ENCODE peak calls at places on chromosome 7, in seven cellular contexts. One of them, this sample, is unnamed.

GRCh38 chr7:130959743-130960207 is 225.8 kb upstream of the KLF14 start:
- DNase-seq in stimulated activated CD4-positive, alpha-beta T cell treated with anti-CD3 and anti-CD28 coated beads, Interleukin-1b, Interleukin-23, amount 100 ng/mL, for 4 hours: no peak
- DNase-seq in NAMALWA: peak
- DNase-seq in iPS DF 19.7: no peak
- DNase-seq in GM04504: peak
- DNase-seq in ELR: peak
- DNase-seq in fibroblast of gingiva: peak
- DNase-seq in this sample: no peak

GRCh38 chr7:128389085-128389814 is 20.5 kb downstream of the IMPDH1 start:
- DNase-seq in NAMALWA: peak
- DNase-seq in stimulated activated CD4-positive, alpha-beta T cell treated with anti-CD3 and anti-CD28 coated beads, Interleukin-1b, Interleukin-23, amount 100 ng/mL, for 4 hours: no peak
- DNase-seq in iPS DF 19.7: no peak
- DNase-seq in GM04504: no peak
- DNase-seq in fibroblast of gingiva: no peak
- DNase-seq in ELR: no peak
- DNase-seq in this sample: no peak

GRCh38 chr7:8200717-8201116 is 61.2 kb downstream of the ICA1 start:
- DNase-seq in ELR: no peak
- DNase-seq in NAMALWA: no peak
- DNase-seq in fibroblast of gingiva: peak
- DNase-seq in stimulated activated CD4-positive, alpha-beta T cell treated with anti-CD3 and anti-CD28 coated beads, Interleukin-1b, Interleukin-23, amount 100 ng/mL, for 4 hours: no peak
- DNase-seq in GM04504: no peak
- DNase-seq in iPS DF 19.7: no peak
- DNase-seq in this sample: no peak

GRCh38 chr7:35619863-35620262 is 75.1 kb downstream of the HERPUD2 start:
- DNase-seq in GM04504: no peak
- DNase-seq in ELR: no peak
- DNase-seq in iPS DF 19.7: no peak
- DNase-seq in fibroblast of gingiva: no peak
- DNase-seq in NAMALWA: no peak
- DNase-seq in stimulated activated CD4-positive, alpha-beta T cell treated with anti-CD3 and anti-CD28 coated beads, Interleukin-1b, Interleukin-23, amount 100 ng/mL, for 4 hours: no peak
- DNase-seq in this sample: no peak

GRCh38 chr7:92834661-92835139 is 1.7 kb downstream of the CDK6 start:
- DNase-seq in stimulated activated CD4-positive, alpha-beta T cell treated with anti-CD3 and anti-CD28 coated beads, Interleukin-1b, Interleukin-23, amount 100 ng/mL, for 4 hours: no peak
- DNase-seq in ELR: peak
- DNase-seq in iPS DF 19.7: no peak
- DNase-seq in NAMALWA: no peak
- DNase-seq in GM04504: no peak
- DNase-seq in fibroblast of gingiva: no peak
- DNase-seq in this sample: no peak

GRCh38 chr7:106273009-106273695 is 11.6 kb downstream of the NAMPT start:
- DNase-seq in GM04504: no peak
- DNase-seq in iPS DF 19.7: no peak
- DNase-seq in NAMALWA: no peak
- DNase-seq in stimulated activated CD4-positive, alpha-beta T cell treated with anti-CD3 and anti-CD28 coated beads, Interleukin-1b, Interleukin-23, amount 100 ng/mL, for 4 hours: no peak
- DNase-seq in ELR: no peak
- DNase-seq in fibroblast of gingiva: no peak
- DNase-seq in this sample: no peak

GRCh38 chr7:34842782-34843181 is 184.8 kb downstream of the NPSR1 start:
- DNase-seq in stimulated activated CD4-positive, alpha-beta T cell treated with anti-CD3 and anti-CD28 coated beads, Interleukin-1b, Interleukin-23, amount 100 ng/mL, for 4 hours: no peak
- DNase-seq in iPS DF 19.7: no peak
- DNase-seq in NAMALWA: no peak
- DNase-seq in GM04504: no peak
- DNase-seq in fibroblast of gingiva: no peak
- DNase-seq in ELR: peak
- DNase-seq in this sample: no peak

GRCh38 chr7:128110641-128111365 is 79.6 kb upstream of the LRRC4 start:
- DNase-seq in ELR: no peak
- DNase-seq in fibroblast of gingiva: no peak
- DNase-seq in stimulated activated CD4-positive, alpha-beta T cell treated with anti-CD3 and anti-CD28 coated beads, Interleukin-1b, Interleukin-23, amount 100 ng/mL, for 4 hours: no peak
- DNase-seq in iPS DF 19.7: no peak
- DNase-seq in GM04504: no peak
- DNase-seq in NAMALWA: no peak
- DNase-seq in this sample: no peak

GRCh38 chr7:45890902-45891461 is 2.7 kb downstream of the IGFBP1 start:
- DNase-seq in GM04504: no peak
- DNase-seq in iPS DF 19.7: no peak
- DNase-seq in stimulated activated CD4-positive, alpha-beta T cell treated with anti-CD3 and anti-CD28 coated beads, Interleukin-1b, Interleukin-23, amount 100 ng/mL, for 4 hours: no peak
- DNase-seq in fibroblast of gingiva: peak
- DNase-seq in NAMALWA: peak
- DNase-seq in ELR: peak
- DNase-seq in this sample: no peak

GRCh38 chr7:11706666-11707605 is 125.1 kb downstream of the THSD7A start:
- DNase-seq in NAMALWA: no peak
- DNase-seq in ELR: peak
- DNase-seq in iPS DF 19.7: no peak
- DNase-seq in GM04504: no peak
- DNase-seq in fibroblast of gingiva: no peak
- DNase-seq in stimulated activated CD4-positive, alpha-beta T cell treated with anti-CD3 and anti-CD28 coated beads, Interleukin-1b, Interleukin-23, amount 100 ng/mL, for 4 hours: no peak
- DNase-seq in this sample: no peak

GRCh38 chr7:97871659-97872024 is 566 bp downstream of the ASNS start:
- DNase-seq in NAMALWA: peak
- DNase-seq in GM04504: peak
- DNase-seq in fibroblast of gingiva: no peak
- DNase-seq in ELR: no peak
- DNase-seq in stimulated activated CD4-positive, alpha-beta T cell treated with anti-CD3 and anti-CD28 coated beads, Interleukin-1b, Interleukin-23, amount 100 ng/mL, for 4 hours: peak
- DNase-seq in iPS DF 19.7: no peak
- DNase-seq in this sample: no peak

GRCh38 chr7:282621-283020 is 7.3 kb upstream of the FOXL3 start:
- DNase-seq in fibroblast of gingiva: no peak
- DNase-seq in NAMALWA: no peak
- DNase-seq in iPS DF 19.7: no peak
- DNase-seq in GM04504: no peak
- DNase-seq in stimulated activated CD4-positive, alpha-beta T cell treated with anti-CD3 and anti-CD28 coated beads, Interleukin-1b, Interleukin-23, amount 100 ng/mL, for 4 hours: no peak
- DNase-seq in ELR: no peak
- DNase-seq in this sample: no peak

GRCh38 chr7:16708980-16709379 is 44.6 kb upstream of the TSPAN13 start:
- DNase-seq in iPS DF 19.7: no peak
- DNase-seq in stimulated activated CD4-positive, alpha-beta T cell treated with anti-CD3 and anti-CD28 coated beads, Interleukin-1b, Interleukin-23, amount 100 ng/mL, for 4 hours: no peak
- DNase-seq in ELR: peak
- DNase-seq in GM04504: peak
- DNase-seq in NAMALWA: no peak
- DNase-seq in fibroblast of gingiva: peak
- DNase-seq in this sample: no peak

GRCh38 chr7:81447351-81447952 is 322.4 kb downstream of the HGF start:
- DNase-seq in NAMALWA: peak
- DNase-seq in stimulated activated CD4-positive, alpha-beta T cell treated with anti-CD3 and anti-CD28 coated beads, Interleukin-1b, Interleukin-23, amount 100 ng/mL, for 4 hours: no peak
- DNase-seq in iPS DF 19.7: peak
- DNase-seq in ELR: peak
- DNase-seq in fibroblast of gingiva: peak
- DNase-seq in GM04504: peak
- DNase-seq in this sample: peak

GRCh38 chr7:106057962-106058901 is 53.9 kb downstream of the SYPL1 start:
- DNase-seq in fibroblast of gingiva: peak
- DNase-seq in iPS DF 19.7: no peak
- DNase-seq in stimulated activated CD4-positive, alpha-beta T cell treated with anti-CD3 and anti-CD28 coated beads, Interleukin-1b, Interleukin-23, amount 100 ng/mL, for 4 hours: no peak
- DNase-seq in ELR: no peak
- DNase-seq in NAMALWA: peak
- DNase-seq in GM04504: no peak
- DNase-seq in this sample: no peak

GRCh38 chr7:143345428-143345900 is 17.0 kb downstream of the FAM131B start:
- DNase-seq in fibroblast of gingiva: peak
- DNase-seq in ELR: no peak
- DNase-seq in NAMALWA: no peak
- DNase-seq in GM04504: no peak
- DNase-seq in stimulated activated CD4-positive, alpha-beta T cell treated with anti-CD3 and anti-CD28 coated beads, Interleukin-1b, Interleukin-23, amount 100 ng/mL, for 4 hours: peak
- DNase-seq in iPS DF 19.7: peak
- DNase-seq in this sample: peak

GRCh38 chr7:102872460-102872859 is 40.3 kb upstream of the LRRC17 start:
- DNase-seq in ELR: peak
- DNase-seq in NAMALWA: no peak
- DNase-seq in stimulated activated CD4-positive, alpha-beta T cell treated with anti-CD3 and anti-CD28 coated beads, Interleukin-1b, Interleukin-23, amount 100 ng/mL, for 4 hours: no peak
- DNase-seq in fibroblast of gingiva: peak
- DNase-seq in iPS DF 19.7: no peak
- DNase-seq in GM04504: peak
- DNase-seq in this sample: no peak

GRCh38 chr7:111815354-111815753 is 253.1 kb upstream of the IMMP2L start:
- DNase-seq in iPS DF 19.7: no peak
- DNase-seq in stimulated activated CD4-positive, alpha-beta T cell treated with anti-CD3 and anti-CD28 coated beads, Interleukin-1b, Interleukin-23, amount 100 ng/mL, for 4 hours: no peak
- DNase-seq in GM04504: no peak
- DNase-seq in fibroblast of gingiva: no peak
- DNase-seq in ELR: no peak
- DNase-seq in NAMALWA: no peak
- DNase-seq in this sample: no peak